ENCODE peak calls at places on chromosomes 5 and 9, in seven cellular contexts. F, U, N, C, L, V and Q are unnamed samples.

GRCh38 chr9:129932303-129933151 is 97.3 kb downstream of the USP20 start:
- DNase-seq in F (peak), U (no peak), N (no peak), C (no peak), L (no peak), V (no peak), Q (no peak)

GRCh38 chr5:41722359-41722950 is 147.8 kb downstream of the OXCT1 start:
- DNase-seq in F (peak), U (no peak), N (no peak), C (no peak), L (no peak), V (no peak), Q (no peak)

GRCh38 chr9:123584202-123585176 is 228.5 kb downstream of the CRB2 start:
- DNase-seq in F (no peak), U (no peak), N (no peak), C (no peak), L (no peak), V (no peak), Q (no peak)

GRCh38 chr9:105405514-105406131 is 42.2 kb upstream of the FSD1L start:
- DNase-seq in F (peak), U (peak), N (no peak), C (peak), L (peak), V (no peak), Q (no peak)

GRCh38 chr5:16856531-16856930 is 79.6 kb downstream of the MYO10 start:
- DNase-seq in F (peak), U (no peak), N (no peak), C (no peak), L (peak), V (no peak), Q (no peak)

GRCh38 chr5:87121315-87122170 is 146.1 kb upstream of the RASA1 start:
- DNase-seq in F (no peak), U (no peak), N (peak), C (peak), L (peak), V (no peak), Q (peak)

GRCh38 chr5:95162231-95162992 is 122.5 kb downstream of the MCTP1 start:
- DNase-seq in F (no peak), U (no peak), N (no peak), C (no peak), L (no peak), V (no peak), Q (no peak)

GRCh38 chr5:79743846-79744605 is 54.4 kb downstream of the CMYA5 start:
- DNase-seq in F (no peak), U (no peak), N (no peak), C (no peak), L (no peak), V (no peak), Q (no peak)

GRCh38 chr9:83441390-83441789 is 96.8 kb downstream of the FRMD3 start:
- DNase-seq in F (peak), U (no peak), N (no peak), C (no peak), L (no peak), V (no peak), Q (no peak)

GRCh38 chr9:32701321-32702022 is 66.0 kb upstream of the TAF1L start:
- DNase-seq in F (no peak), U (no peak), N (no peak), C (no peak), L (no peak), V (no peak), Q (no peak)

GRCh38 chr5:157963761-157964160 is 104.8 kb upstream of the CLINT1 start:
- DNase-seq in F (no peak), U (no peak), N (no peak), C (no peak), L (no peak), V (no peak), Q (no peak)

GRCh38 chr9:84371737-84372136 is 31.2 kb upstream of the SLC28A3 start:
- DNase-seq in F (no peak), U (no peak), N (peak), C (no peak), L (peak), V (no peak), Q (no peak)

GRCh38 chr5:1830571-1831228 is 29.5 kb downstream of the NDUFS6 start:
- DNase-seq in F (no peak), U (no peak), N (no peak), C (no peak), L (no peak), V (no peak), Q (no peak)

GRCh38 chr5:122144236-122144635 is 14.9 kb downstream of the ZNF474 start:
- DNase-seq in F (no peak), U (no peak), N (no peak), C (no peak), L (no peak), V (no peak), Q (no peak)

GRCh38 chr5:170497311-170498038 is 6.3 kb upstream of the KCNIP1 start:
- DNase-seq in F (no peak), U (no peak), N (no peak), C (no peak), L (no peak), V (no peak), Q (no peak)

GRCh38 chr5:176748967-176749935 is 61.1 kb upstream of the UNC5A start:
- DNase-seq in F (no peak), U (no peak), N (no peak), C (no peak), L (no peak), V (no peak), Q (no peak)

GRCh38 chr9:101462558-101462957 is 27.0 kb upstream of the ALDOB start:
- DNase-seq in F (no peak), U (no peak), N (no peak), C (no peak), L (no peak), V (no peak), Q (no peak)

GRCh38 chr5:109857405-109858031 is 167.8 kb downstream of the MAN2A1 start:
- DNase-seq in F (no peak), U (no peak), N (peak), C (peak), L (no peak), V (no peak), Q (no peak)

GRCh38 chr5:149125386-149125891 is 15.9 kb upstream of the ABLIM3 start:
- DNase-seq in F (peak), U (peak), N (peak), C (no peak), L (no peak), V (no peak), Q (no peak)

GRCh38 chr5:28779161-28779754 is 1740.9 kb upstream of the CDH9 start:
- DNase-seq in F (peak), U (no peak), N (no peak), C (no peak), L (no peak), V (no peak), Q (no peak)

GRCh38 chr5:168334161-168335094 is 43.0 kb downstream of the WWC1 start:
- DNase-seq in F (no peak), U (peak), N (peak), C (no peak), L (peak), V (no peak), Q (no peak)

GRCh38 chr5:126973193-126973592 is 57.2 kb downstream of the MARCHF3 start:
- DNase-seq in F (no peak), U (no peak), N (no peak), C (no peak), L (no peak), V (no peak), Q (no peak)

GRCh38 chr9:26754494-26755188 is 138.0 kb downstream of the CAAP1 start:
- DNase-seq in F (no peak), U (no peak), N (no peak), C (no peak), L (no peak), V (no peak), Q (no peak)

GRCh38 chr9:134526798-134527492 is 114.7 kb upstream of the COL5A1 start:
- DNase-seq in F (no peak), U (no peak), N (no peak), C (no peak), L (no peak), V (no peak), Q (no peak)